ENCODE peak calls at places on chromosomes 5 and 9, in four cellular contexts. U, Z, G and I are unnamed samples.

GRCh38 chr9:126327016-126327749 is 554 bp downstream of the MVB12B start:
- DNase-seq in Z (no peak), G (no peak), U (peak; percentile 86), I (no peak)

GRCh38 chr9:25808554-25808953 is 130.3 kb upstream of the TUSC1 start:
- DNase-seq in G (no peak), Z (no peak), U (no peak), I (no peak)

GRCh38 chr5:91468643-91469422 is 85.7 kb upstream of the ARRDC3 start:
- DNase-seq in Z (no peak), G (no peak), U (peak; percentile 25), I (no peak)

GRCh38 chr9:123282343-123283047 is 14.1 kb upstream of the STRBP start:
- DNase-seq in G (no peak), U (no peak), Z (peak; percentile 21), I (no peak)

GRCh38 chr5:66808663-66809062 is 212.5 kb downstream of the MAST4 start:
- DNase-seq in U (no peak), Z (no peak), G (no peak), I (no peak)

GRCh38 chr9:4144869-4145268 is 155.0 kb downstream of the GLIS3 start:
- DNase-seq in G (no peak), U (no peak), Z (no peak), I (no peak)

GRCh38 chr9:133701981-133702797 is 36.0 kb downstream of the SARDH start:
- DNase-seq in U (no peak), Z (no peak), G (no peak), I (no peak)

GRCh38 chr5:119655081-119655480 is 25.7 kb downstream of the FAM170A start:
- DNase-seq in G (no peak), U (no peak), Z (no peak), I (no peak)

GRCh38 chr9:113597390-113598241 is 134.1 kb downstream of the RGS3 start:
- DNase-seq in Z (no peak), U (no peak), G (no peak), I (no peak)

GRCh38 chr5:123154857-123155467 is 65.9 kb downstream of the PRDM6 start:
- DNase-seq in G (no peak), U (no peak), Z (no peak), I (no peak)

GRCh38 chr5:122772446-122772845 is 2.4 kb upstream of the SNX2 start:
- DNase-seq in Z (no peak), G (peak; percentile 32), U (no peak), I (no peak)

GRCh38 chr5:159826351-159827222 is 89.7 kb upstream of the ADRA1B start:
- DNase-seq in U (no peak), Z (peak; percentile 81), G (no peak), I (no peak)

GRCh38 chr9:37760416-37761165 is 7.0 kb downstream of the TRMT10B start:
- DNase-seq in G (peak; percentile 20), Z (no peak), U (no peak), I (no peak)

GRCh38 chr9:36623280-36623679 is 50.6 kb downstream of the MELK start:
- DNase-seq in U (no peak), G (no peak), Z (no peak), I (no peak)

GRCh38 chr5:6715758-6716633 is 2.8 kb downstream of the TENT4A start:
- DNase-seq in Z (no peak), U (no peak), G (no peak), I (no peak)

GRCh38 chr9:35842020-35842745 is 13.2 kb downstream of the TMEM8B start:
- DNase-seq in U (no peak), G (no peak), Z (no peak), I (no peak)

GRCh38 chr5:67842806-67843205 is 372.8 kb upstream of the PIK3R1 start:
- DNase-seq in G (no peak), Z (no peak), U (peak; percentile 9), I (peak; percentile 29)
- TF ChIP-seq JUND in G (no peak), Z (no peak), U (no peak), I (no peak)

GRCh38 chr9:137076636-137077009 is 694 bp upstream of the UAP1L1 start:
- DNase-seq in G (no peak), Z (no peak), U (no peak), I (no peak)
- TF ChIP-seq JUND in G (no peak), Z (no peak), U (no peak), I (no peak)

GRCh38 chr9:30534458-30534857 is 1850.0 kb upstream of the ACO1 start:
- DNase-seq in Z (no peak), G (no peak), U (peak; percentile 1), I (no peak)
- TF ChIP-seq JUND in Z (no peak), G (no peak), U (no peak), I (no peak)

GRCh38 chr5:38257236-38258036 is 923 bp upstream of the EGFLAM start:
- DNase-seq in G (no peak), Z (no peak), U (peak; percentile 36), I (no peak)

GRCh38 chr5:38258037-38258318 is 381 bp upstream of the EGFLAM start:
- DNase-seq in U (no peak), G (no peak), Z (no peak), I (no peak)

GRCh38 chr5:38259062-38259857 is 901 bp downstream of the EGFLAM start:
- DNase-seq in G (no peak), U (peak; percentile 52), Z (no peak), I (no peak)

GRCh38 chr5:38253759-38254158 is 4.6 kb upstream of the EGFLAM start:
- DNase-seq in Z (no peak), U (no peak), G (no peak), I (no peak)

DNA sequence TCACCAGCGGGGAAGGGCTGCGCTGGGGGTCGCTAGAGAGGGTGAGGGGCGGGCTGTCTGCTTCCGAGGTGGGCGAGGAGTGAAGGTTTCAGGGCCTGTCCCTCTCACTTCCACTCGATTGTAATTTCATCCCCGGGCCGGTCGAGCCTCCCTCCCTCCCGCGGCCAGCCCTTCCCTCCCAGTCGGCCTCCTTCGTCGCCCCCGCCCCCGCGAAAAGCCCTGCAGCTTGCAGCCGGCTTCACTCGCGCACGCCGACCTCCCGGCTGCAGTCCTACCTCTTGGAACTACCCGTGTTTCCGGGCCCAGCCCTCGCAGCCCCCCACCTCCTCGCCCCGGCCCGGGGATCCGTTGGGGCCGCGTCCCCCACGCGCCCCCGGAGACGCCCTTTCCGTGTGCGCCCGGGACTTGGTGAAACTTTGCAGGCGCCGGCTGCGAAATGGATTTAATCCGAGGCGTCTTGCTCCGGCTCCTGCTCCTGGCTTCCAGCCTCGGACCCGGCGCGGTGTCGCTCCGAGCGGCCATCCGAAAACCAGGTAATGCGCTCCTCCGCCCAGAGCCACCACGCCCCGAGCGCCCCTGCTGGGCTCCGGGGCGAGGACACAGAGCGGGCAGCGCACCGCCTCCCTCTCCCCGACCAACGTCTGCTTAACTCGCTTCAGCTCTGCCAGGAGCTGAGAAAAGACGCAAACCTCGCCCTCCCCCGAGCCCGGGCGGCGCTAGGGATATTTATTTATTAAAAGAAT is at the start of gene EGFLAM:
- DNase-seq in Z (no peak), G (no peak), U (peak; percentile 83), I (peak; percentile 38)
- TF ChIP-seq JUND in Z (no peak), G (no peak), U (no peak), I (no peak)